ENCODE peak calls at places on chromosomes 5 and 9, in ten cellular contexts. U is GM19239; D is stimulated activated CD4-positive, alpha-beta T cell treated with anti-CD3 and anti-CD28 coated beads, Interleukin-15, amount 100 ng/mL, for 1 hour; P is activated CD8-positive, alpha-beta memory T cell treated with anti-CD3 and anti-CD28 coated beads, Interleukin-2, amount 10 ng/mL, durations not matched to agents 7 days and 5 days; H is AG10803; Q is fibroblast of the aortic adventitia; Z is mucosa of gallbladder; J is NCI-H1048; X is SK-N-DZ; Y is mammary epithelial cell. G is an unnamed sample.

GRCh38 chr5:17021363-17021932 is 85.4 kb upstream of the MYO10 start:
- DNase-seq in Z (no peak), J (no peak), D (no peak), U (no peak), X (no peak), H (no peak), P (no peak), Q (no peak), Y (no peak), G (no peak)

GRCh38 chr5:108729306-108729645 is 18.4 kb upstream of the FER start:
- DNase-seq in U (no peak), J (no peak), X (no peak), H (no peak), Q (no peak), Y (no peak), P (no peak), D (no peak), Z (no peak), G (no peak)

GRCh38 chr9:95028855-95029219 is 288.7 kb downstream of the FANCC start:
- DNase-seq in Y (no peak), Z (no peak), D (no peak), P (no peak), J (no peak), U (no peak), H (no peak), Q (no peak), X (no peak), G (no peak)

GRCh38 chr5:1552469-1553255 is 28.9 kb upstream of the LPCAT1 start:
- DNase-seq in U (no peak), P (peak), D (no peak), H (peak), Q (peak), Y (no peak), Z (no peak), J (no peak), X (no peak), G (no peak)

GRCh38 chr5:96657068-96657467 is 5.1 kb upstream of the CAST start:
- DNase-seq in H (peak), D (no peak), Q (peak), J (no peak), X (no peak), U (peak), Z (peak), Y (peak), P (peak), G (peak)

GRCh38 chr5:170576602-170577584 is 73.1 kb downstream of the KCNIP1 start:
- DNase-seq in D (no peak), Q (no peak), P (no peak), J (no peak), X (no peak), Z (no peak), H (peak), Y (no peak), U (no peak), G (no peak)

GRCh38 chr5:74259572-74259971 is 381.0 kb downstream of the ENC1 start:
- DNase-seq in X (no peak), P (no peak), J (no peak), Z (no peak), Y (no peak), U (no peak), Q (no peak), H (no peak), D (no peak), G (no peak)

GRCh38 chr9:134056483-134057310 is 11.1 kb downstream of the BRD3 start:
- DNase-seq in H (no peak), Q (no peak), Z (no peak), U (no peak), X (no peak), D (no peak), J (no peak), P (no peak), Y (no peak), G (no peak)

GRCh38 chr5:66596791-66597757 is 881 bp downstream of the MAST4 start:
- DNase-seq in X (peak), D (no peak), J (peak), Q (peak), H (peak), U (no peak), Y (peak), P (no peak), Z (no peak), G (no peak)

GRCh38 chr5:72849546-72849945 is 33.1 kb downstream of the TNPO1 start:
- DNase-seq in D (no peak), J (no peak), Y (peak), U (no peak), Z (no peak), X (no peak), H (no peak), Q (no peak), P (no peak), G (no peak)

GRCh38 chr9:109253637-109254284 is 67.1 kb downstream of the EPB41L4B start:
- DNase-seq in Y (peak), D (no peak), U (no peak), Q (peak), P (no peak), X (no peak), J (no peak), Z (peak), H (peak), G (no peak)

GRCh38 chr5:10424124-10424731 is 17.5 kb upstream of the ROPN1L start:
- DNase-seq in H (peak), J (no peak), Q (peak), D (no peak), Y (no peak), X (peak), P (no peak), U (no peak), Z (no peak), G (no peak)

GRCh38 chr9:137354845-137355420 is 52.9 kb upstream of the NRARP start:
- DNase-seq in U (no peak), Y (no peak), P (no peak), Z (no peak), X (no peak), H (no peak), J (no peak), Q (no peak), D (no peak), G (no peak)

GRCh38 chr5:113575074-113575473 is 61.6 kb downstream of the YTHDC2 start:
- DNase-seq in D (no peak), Q (no peak), X (no peak), H (no peak), P (no peak), Y (no peak), J (no peak), U (no peak), Z (no peak), G (no peak)

GRCh38 chr9:129140397-129141065 is 29.3 kb downstream of the PTPA start:
- DNase-seq in J (no peak), P (peak), Y (peak), X (peak), U (no peak), Q (peak), Z (no peak), D (no peak), H (peak), G (no peak)

GRCh38 chr9:95494416-95495371 is 22.1 kb downstream of the PTCH1 start:
- DNase-seq in X (no peak), Q (no peak), Y (no peak), P (peak), J (no peak), H (no peak), D (peak), Z (peak), U (peak), G (peak)

GRCh38 chr9:123263227-123263626 is 5.2 kb downstream of the STRBP start:
- DNase-seq in D (no peak), Y (no peak), Q (no peak), X (no peak), P (no peak), J (no peak), H (no peak), U (no peak), Z (no peak), G (no peak)

GRCh38 chr9:99445377-99445891 is 223.4 kb downstream of the SEC61B start:
- DNase-seq in Z (no peak), H (peak), X (no peak), P (no peak), U (no peak), Q (peak), Y (peak), J (no peak), D (no peak), G (no peak)

GRCh38 chr9:132880311-132880661 is 1.6 kb downstream of the SPACA9 start:
- DNase-seq in Y (no peak), D (no peak), X (no peak), U (no peak), Z (no peak), P (no peak), Q (no peak), H (no peak), J (no peak), G (no peak)